ENCODE peak calls at places on chromosomes 5 and 9, in six cellular contexts. One of them, this sample, is unnamed.

GRCh38 chr5:16617272-16617973 is 626 bp upstream of the RETREG1 start:
- DNase-seq in RWPE2: no peak
- DNase-seq in heart left ventricle: no peak
- DNase-seq in right lobe of liver: no peak
- DNase-seq in fibroblast of mammary gland: no peak
- DNase-seq in OCI-LY7: no peak
- DNase-seq in this sample: no peak

GRCh38 chr5:104179057-104179456 is 616.5 kb upstream of the NUDT12 start:
- DNase-seq in RWPE2: no peak
- DNase-seq in heart left ventricle: no peak
- DNase-seq in right lobe of liver: no peak
- DNase-seq in fibroblast of mammary gland: peak
- DNase-seq in OCI-LY7: peak
- DNase-seq in this sample: no peak

GRCh38 chr5:103472820-103473219 is 89.8 kb downstream of the NUDT12 start:
- DNase-seq in RWPE2: no peak
- DNase-seq in heart left ventricle: no peak
- DNase-seq in right lobe of liver: no peak
- DNase-seq in fibroblast of mammary gland: peak
- DNase-seq in OCI-LY7: no peak
- DNase-seq in this sample: no peak

GRCh38 chr9:120336021-120336752 is 243.8 kb downstream of the CDK5RAP2 start:
- DNase-seq in RWPE2: no peak
- DNase-seq in heart left ventricle: no peak
- DNase-seq in right lobe of liver: no peak
- DNase-seq in fibroblast of mammary gland: peak
- DNase-seq in OCI-LY7: no peak
- DNase-seq in this sample: no peak

GRCh38 chr9:124212381-124213050 is 45.2 kb upstream of the NEK6 start:
- DNase-seq in RWPE2: peak
- DNase-seq in heart left ventricle: no peak
- DNase-seq in right lobe of liver: no peak
- DNase-seq in fibroblast of mammary gland: peak
- DNase-seq in OCI-LY7: no peak
- DNase-seq in this sample: no peak

GRCh38 chr9:68637020-68637419 is 68.0 kb upstream of the PIP5K1B start:
- DNase-seq in RWPE2: no peak
- DNase-seq in heart left ventricle: no peak
- DNase-seq in right lobe of liver: no peak
- DNase-seq in fibroblast of mammary gland: no peak
- DNase-seq in OCI-LY7: peak
- DNase-seq in this sample: no peak

GRCh38 chr5:112366987-112367386 is 52.1 kb downstream of the EPB41L4A start:
- DNase-seq in RWPE2: no peak
- DNase-seq in heart left ventricle: no peak
- DNase-seq in right lobe of liver: no peak
- DNase-seq in fibroblast of mammary gland: no peak
- DNase-seq in OCI-LY7: peak
- DNase-seq in this sample: no peak

GRCh38 chr9:99262949-99263418 is 40.9 kb downstream of the SEC61B start:
- DNase-seq in RWPE2: no peak
- DNase-seq in heart left ventricle: no peak
- DNase-seq in right lobe of liver: no peak
- DNase-seq in fibroblast of mammary gland: no peak
- DNase-seq in OCI-LY7: no peak
- DNase-seq in this sample: no peak

GRCh38 chr9:8652282-8652681 is 852.7 kb upstream of the DMAC1 start:
- DNase-seq in RWPE2: no peak
- DNase-seq in heart left ventricle: no peak
- DNase-seq in right lobe of liver: no peak
- DNase-seq in fibroblast of mammary gland: no peak
- DNase-seq in OCI-LY7: no peak
- DNase-seq in this sample: no peak

GRCh38 chr5:124744170-124744911 is 2.1 kb downstream of the ZNF608 start:
- DNase-seq in RWPE2: no peak
- DNase-seq in heart left ventricle: peak
- DNase-seq in right lobe of liver: peak
- DNase-seq in fibroblast of mammary gland: peak
- DNase-seq in OCI-LY7: peak
- DNase-seq in this sample: peak

GRCh38 chr5:174355208-174355612 is 309.7 kb downstream of the NSG2 start:
- DNase-seq in RWPE2: peak
- DNase-seq in heart left ventricle: no peak
- DNase-seq in right lobe of liver: no peak
- DNase-seq in fibroblast of mammary gland: peak
- DNase-seq in OCI-LY7: no peak
- DNase-seq in this sample: no peak

GRCh38 chr9:18256574-18256973 is 217.4 kb upstream of the ADAMTSL1 start:
- DNase-seq in RWPE2: no peak
- DNase-seq in heart left ventricle: no peak
- DNase-seq in right lobe of liver: no peak
- DNase-seq in fibroblast of mammary gland: peak
- DNase-seq in OCI-LY7: no peak
- DNase-seq in this sample: no peak

DNA sequence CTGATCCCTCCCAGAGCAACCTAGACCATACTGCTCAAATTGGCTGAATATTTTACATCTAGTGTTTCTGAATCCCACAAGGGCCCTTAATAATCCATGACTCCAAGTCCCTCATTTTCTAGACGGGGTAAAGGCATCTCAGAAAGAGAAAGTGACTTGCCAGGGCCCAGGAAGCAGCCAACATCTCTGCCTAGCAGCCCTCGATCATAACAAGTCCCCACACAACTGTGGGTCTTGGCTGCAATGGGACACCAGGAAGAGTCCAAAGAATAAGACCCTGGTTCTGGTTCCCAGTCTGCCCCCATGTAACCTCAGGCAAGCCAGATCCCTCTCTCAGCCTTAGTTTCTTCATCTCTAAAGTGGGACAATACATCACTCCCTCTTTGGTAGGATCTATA is 6.3 kb downstream of the ANXA6 start:
- DNase-seq in RWPE2: no peak
- DNase-seq in heart left ventricle: no peak
- DNase-seq in right lobe of liver: no peak
- DNase-seq in fibroblast of mammary gland: no peak
- DNase-seq in OCI-LY7: no peak
- DNase-seq in this sample: no peak
- H3K4me3 ChIP-seq in RWPE2: no peak
- H3K4me3 ChIP-seq in heart left ventricle: no peak
- H3K4me3 ChIP-seq in right lobe of liver: no peak
- H3K4me3 ChIP-seq in fibroblast of mammary gland: no peak
- H3K4me3 ChIP-seq in OCI-LY7: peak
- H3K4me3 ChIP-seq in this sample: no peak

GRCh38 chr9:38423273-38423938 is 848 bp downstream of the IGFBPL1 start:
- DNase-seq in RWPE2: no peak
- DNase-seq in heart left ventricle: no peak
- DNase-seq in right lobe of liver: no peak
- DNase-seq in fibroblast of mammary gland: no peak
- DNase-seq in OCI-LY7: no peak
- DNase-seq in this sample: no peak

GRCh38 chr9:38421498-38422211 is 2.6 kb downstream of the IGFBPL1 start:
- DNase-seq in RWPE2: no peak
- DNase-seq in heart left ventricle: no peak
- DNase-seq in right lobe of liver: no peak
- DNase-seq in fibroblast of mammary gland: no peak
- DNase-seq in OCI-LY7: no peak
- DNase-seq in this sample: no peak

GRCh38 chr9:38424918-38425317 is 664 bp upstream of the IGFBPL1 start:
- DNase-seq in RWPE2: no peak
- DNase-seq in heart left ventricle: no peak
- DNase-seq in right lobe of liver: no peak
- DNase-seq in fibroblast of mammary gland: no peak
- DNase-seq in OCI-LY7: no peak
- DNase-seq in this sample: no peak

GRCh38 chr9:38422555-38423245 is 1.6 kb downstream of the IGFBPL1 start:
- DNase-seq in RWPE2: no peak
- DNase-seq in heart left ventricle: no peak
- DNase-seq in right lobe of liver: no peak
- DNase-seq in fibroblast of mammary gland: no peak
- DNase-seq in OCI-LY7: no peak
- DNase-seq in this sample: no peak

GRCh38 chr9:38423939-38424843 is at the start of gene IGFBPL1:
- DNase-seq in RWPE2: no peak
- DNase-seq in heart left ventricle: no peak
- DNase-seq in right lobe of liver: no peak
- DNase-seq in fibroblast of mammary gland: no peak
- DNase-seq in OCI-LY7: no peak
- DNase-seq in this sample: no peak
- H3K4me3 ChIP-seq in RWPE2: peak
- H3K4me3 ChIP-seq in heart left ventricle: peak
- H3K4me3 ChIP-seq in right lobe of liver: peak
- H3K4me3 ChIP-seq in fibroblast of mammary gland: no peak
- H3K4me3 ChIP-seq in OCI-LY7: no peak
- H3K4me3 ChIP-seq in this sample: no peak

GRCh38 chr9:134293576-134294227 is 32.6 kb upstream of the RXRA start:
- DNase-seq in RWPE2: no peak
- DNase-seq in heart left ventricle: no peak
- DNase-seq in right lobe of liver: peak
- DNase-seq in fibroblast of mammary gland: peak
- DNase-seq in OCI-LY7: no peak
- DNase-seq in this sample: peak
- H3K4me3 ChIP-seq in RWPE2: no peak
- H3K4me3 ChIP-seq in heart left ventricle: peak
- H3K4me3 ChIP-seq in right lobe of liver: no peak
- H3K4me3 ChIP-seq in fibroblast of mammary gland: no peak
- H3K4me3 ChIP-seq in OCI-LY7: no peak
- H3K4me3 ChIP-seq in this sample: no peak

DNA sequence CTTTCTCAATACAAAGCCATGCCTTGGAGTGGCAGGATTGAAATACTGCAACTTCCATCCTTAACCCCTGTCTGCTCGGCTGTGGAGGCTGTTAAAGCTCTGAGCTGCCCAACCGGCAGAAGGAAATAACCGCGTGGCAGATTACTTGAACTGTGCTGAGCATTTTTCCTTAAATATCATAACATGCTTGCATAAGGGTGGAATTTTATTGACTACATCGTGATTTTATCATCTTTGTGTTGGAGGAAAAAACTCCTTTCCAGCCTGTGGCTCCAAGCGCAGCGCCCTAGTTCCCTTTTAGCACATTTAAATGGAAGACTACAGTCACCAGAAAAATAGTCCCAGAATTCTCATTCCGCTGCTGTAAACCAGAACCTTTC is 1.6 kb downstream of the SHC3 start:
- DNase-seq in RWPE2: no peak
- DNase-seq in heart left ventricle: no peak
- DNase-seq in right lobe of liver: no peak
- DNase-seq in fibroblast of mammary gland: peak
- DNase-seq in OCI-LY7: no peak
- DNase-seq in this sample: no peak
- H3K4me3 ChIP-seq in RWPE2: no peak
- H3K4me3 ChIP-seq in heart left ventricle: peak
- H3K4me3 ChIP-seq in right lobe of liver: no peak
- H3K4me3 ChIP-seq in fibroblast of mammary gland: peak
- H3K4me3 ChIP-seq in OCI-LY7: no peak
- H3K4me3 ChIP-seq in this sample: peak

DNA sequence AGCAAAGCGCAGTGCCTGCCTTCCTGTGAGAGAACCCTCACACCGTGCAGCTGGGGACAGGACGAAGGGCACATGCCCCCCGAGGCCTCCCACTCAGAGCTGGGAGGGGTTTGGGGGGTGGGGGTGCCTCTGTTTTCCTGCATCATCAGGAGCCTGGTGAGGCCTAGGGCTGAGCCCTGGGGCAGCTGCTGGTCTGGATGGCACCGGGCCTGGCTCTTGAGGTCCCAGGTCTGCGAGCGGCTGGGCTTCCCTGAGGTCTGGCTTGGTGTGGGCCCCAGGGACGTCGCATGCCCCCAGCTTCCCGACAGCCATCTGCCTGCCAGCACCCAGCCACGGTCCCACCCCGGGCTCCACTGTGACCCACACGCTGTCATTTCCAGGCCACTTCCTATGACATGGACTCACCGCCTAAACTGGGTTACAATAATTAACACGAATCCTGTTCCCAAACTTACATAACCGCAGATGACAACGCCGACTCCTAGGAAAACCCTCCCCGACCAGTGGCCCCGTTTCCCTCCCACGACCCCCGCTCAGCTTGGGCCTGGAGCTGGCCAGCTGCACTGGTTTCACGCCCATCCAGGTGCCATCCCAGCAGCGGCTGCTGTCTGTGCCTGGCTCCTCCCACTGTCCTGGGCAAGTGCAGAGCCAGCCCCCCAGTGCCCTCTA is 8.7 kb downstream of the NACC2 start:
- DNase-seq in RWPE2: no peak
- DNase-seq in heart left ventricle: no peak
- DNase-seq in right lobe of liver: peak
- DNase-seq in fibroblast of mammary gland: no peak
- DNase-seq in OCI-LY7: no peak
- DNase-seq in this sample: peak
- H3K4me3 ChIP-seq in RWPE2: no peak
- H3K4me3 ChIP-seq in heart left ventricle: no peak
- H3K4me3 ChIP-seq in right lobe of liver: no peak
- H3K4me3 ChIP-seq in fibroblast of mammary gland: no peak
- H3K4me3 ChIP-seq in OCI-LY7: no peak
- H3K4me3 ChIP-seq in this sample: no peak

DNA sequence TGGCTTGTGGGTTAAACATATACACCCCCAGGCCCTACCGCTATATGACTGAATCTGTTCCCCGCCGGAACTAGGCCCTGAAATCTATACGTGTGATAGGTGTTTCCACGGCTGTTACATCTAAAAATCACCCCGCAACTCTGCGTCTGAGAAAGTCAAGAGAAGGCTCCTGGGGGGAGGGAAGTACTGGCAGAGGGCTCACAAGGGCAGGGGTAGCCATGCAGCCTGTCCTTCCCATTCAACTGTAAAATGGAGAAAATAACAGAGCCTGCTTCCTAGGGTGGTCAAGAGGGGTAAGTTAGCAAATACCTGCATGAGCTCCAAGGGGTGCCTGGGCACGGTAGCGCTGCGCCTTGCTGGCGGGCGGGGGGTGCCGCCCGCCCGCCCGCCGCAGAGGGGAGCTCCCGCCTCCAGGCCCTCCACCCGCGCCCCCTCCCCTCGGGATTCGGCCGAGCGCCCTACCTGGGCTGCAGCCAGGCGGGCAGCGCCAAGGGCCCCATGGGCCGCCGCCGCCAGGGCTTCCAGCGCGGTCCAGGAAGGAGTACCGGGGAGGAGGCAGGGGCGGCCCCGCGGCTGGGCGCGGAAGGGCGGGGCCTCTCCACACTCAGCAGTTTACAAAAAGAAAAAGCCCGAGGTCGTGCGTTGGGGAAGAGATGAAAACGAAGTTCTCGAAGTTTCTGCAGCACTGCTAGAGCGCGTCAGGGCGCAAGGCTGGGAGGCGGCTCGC is at the start of gene HACD4:
- DNase-seq in RWPE2: no peak
- DNase-seq in heart left ventricle: peak
- DNase-seq in right lobe of liver: peak
- DNase-seq in fibroblast of mammary gland: peak
- DNase-seq in OCI-LY7: no peak
- DNase-seq in this sample: peak
- H3K4me3 ChIP-seq in RWPE2: peak
- H3K4me3 ChIP-seq in heart left ventricle: peak
- H3K4me3 ChIP-seq in right lobe of liver: peak
- H3K4me3 ChIP-seq in fibroblast of mammary gland: peak
- H3K4me3 ChIP-seq in OCI-LY7: no peak
- H3K4me3 ChIP-seq in this sample: peak